ENCODE peak calls at places on chromosomes 13 and 19, in six cellular contexts. L is IMR-90, V is neuronal stem cell, O is H9, S is mesenchymal stem cell, N is H1. C is an unnamed sample.

GRCh38 chr13:100725472-100725871 is 50.9 kb upstream of the TMTC4 start:
- DNase-seq in L (no peak), V (no peak), O (no peak), S (no peak), N (no peak), C (no peak)

GRCh38 chr13:53250272-53250875 is 221.8 kb downstream of the OLFM4 start:
- DNase-seq in L (peak; percentile 72), V (peak; percentile 80), O (no peak), S (peak; percentile 67), N (no peak), C (peak; percentile 33)

GRCh38 chr13:105033999-105034398 is 1501.5 kb downstream of the EFNB2 start:
- DNase-seq in L (no peak), V (no peak), O (no peak), S (no peak), N (no peak), C (no peak)

GRCh38 chr13:35378939-35379338 is 97.5 kb downstream of the MAB21L1 start:
- DNase-seq in L (peak; percentile 19), V (no peak), O (no peak), S (no peak), N (no peak), C (no peak)

GRCh38 chr19:6723738-6724137 is 3.3 kb upstream of the C3 start:
- DNase-seq in L (no peak), V (no peak), O (no peak), S (no peak), N (no peak), C (no peak)

GRCh38 chr13:70391678-70392077 is 283.4 kb upstream of the KLHL1 start:
- DNase-seq in L (no peak), V (no peak), O (no peak), S (no peak), N (no peak), C (no peak)

GRCh38 chr13:36841411-36841810 is 22.4 kb downstream of the RFXAP start:
- DNase-seq in L (no peak), V (no peak), O (no peak), S (no peak), N (no peak), C (no peak)

GRCh38 chr19:5880604-5881078 is 10.3 kb upstream of the FUT5 start:
- DNase-seq in L (peak; percentile 74), V (no peak), O (no peak), S (peak; percentile 96), N (no peak), C (no peak)

GRCh38 chr13:97945342-97945741 is 8.1 kb upstream of the IPO5 start:
- DNase-seq in L (peak; percentile 48), V (no peak), O (no peak), S (no peak), N (no peak), C (no peak)

GRCh38 chr19:13162749-13163608 is 12.8 kb downstream of the IER2 start:
- DNase-seq in L (peak; percentile 97), V (peak; percentile 93), O (peak; percentile 98), S (peak; percentile 97), N (peak; percentile 92), C (peak; percentile 100)

GRCh38 chr19:39031368-39032163 is 783 bp downstream of the FBXO27 start:
- DNase-seq in L (no peak), V (peak; percentile 93), O (peak; percentile 100), S (peak; percentile 43), N (peak; percentile 99), C (peak; percentile 93)

GRCh38 chr13:36815069-36815468 is 4.0 kb upstream of the RFXAP start:
- DNase-seq in L (no peak), V (no peak), O (no peak), S (peak; percentile 18), N (no peak), C (peak; percentile 31)

GRCh38 chr19:38044267-38045111 is 137.5 kb downstream of the SIPA1L3 start:
- DNase-seq in L (peak; percentile 68), V (no peak), O (no peak), S (peak; percentile 38), N (no peak), C (no peak)

GRCh38 chr13:60933638-60934037 is 482.0 kb downstream of the PCDH20 start:
- DNase-seq in L (no peak), V (no peak), O (no peak), S (no peak), N (no peak), C (no peak)

GRCh38 chr13:43087960-43088580 is 64.7 kb downstream of the DNAJC15 start:
- DNase-seq in L (peak; percentile 36), V (no peak), O (no peak), S (peak; percentile 53), N (no peak), C (no peak)

GRCh38 chr13:33264620-33264978 is 21.0 kb downstream of the STARD13 start:
- DNase-seq in L (no peak), V (no peak), O (no peak), S (no peak), N (no peak), C (no peak)

GRCh38 chr19:50331187-50332013 is 2.2 kb upstream of the KCNC3 start:
- DNase-seq in L (no peak), V (no peak), O (peak; percentile 82), S (no peak), N (peak; percentile 61), C (no peak)

GRCh38 chr19:13429563-13429962 is 76.7 kb downstream of the CACNA1A start:
- DNase-seq in L (peak; percentile 4), V (no peak), O (no peak), S (no peak), N (no peak), C (no peak)

GRCh38 chr13:30730526-30730925 is 4.8 kb upstream of the ALOX5AP start:
- DNase-seq in L (no peak), V (peak; percentile 12), O (peak; percentile 35), S (peak; percentile 72), N (no peak), C (peak; percentile 78)

GRCh38 chr19:12778020-12778904 is 2.9 kb upstream of the HOOK2 start:
- DNase-seq in L (peak; percentile 75), V (no peak), O (peak; percentile 63), S (peak; percentile 94), N (peak; percentile 76), C (no peak)

GRCh38 chr13:48712141-48712540 is 58.4 kb downstream of the CYSLTR2 start:
- DNase-seq in L (no peak), V (no peak), O (no peak), S (no peak), N (no peak), C (no peak)

GRCh38 chr19:49952475-49952829 is 8.5 kb downstream of the SIGLEC11 start:
- DNase-seq in L (no peak), V (no peak), O (no peak), S (no peak), N (no peak), C (no peak)

GRCh38 chr19:53772943-53773342 is 51.2 kb downstream of the NLRP12 start:
- DNase-seq in L (peak; percentile 47), V (peak; percentile 61), O (peak; percentile 75), S (peak; percentile 42), N (peak; percentile 78), C (peak; percentile 83)

GRCh38 chr13:22447132-22447886 is 733.5 kb upstream of the SGCG start:
- DNase-seq in L (no peak), V (no peak), O (no peak), S (no peak), N (no peak), C (no peak)

GRCh38 chr19:4704317-4704673 is 19.3 kb downstream of the DPP9 start:
- DNase-seq in L (no peak), V (no peak), O (no peak), S (no peak), N (no peak), C (no peak)

GRCh38 chr19:52896431-52897148 is 845 bp downstream of the ZNF320 start:
- DNase-seq in L (peak; percentile 1), V (peak; percentile 2), O (peak; percentile 40), S (peak; percentile 46), N (peak; percentile 57), C (no peak)

GRCh38 chr13:29587645-29588044 is 7.8 kb downstream of the SLC7A1 start:
- DNase-seq in L (peak; percentile 24), V (no peak), O (no peak), S (no peak), N (no peak), C (no peak)

GRCh38 chr19:16013181-16013850 is 63.0 kb upstream of the TPM4 start:
- DNase-seq in L (no peak), V (no peak), O (no peak), S (no peak), N (no peak), C (no peak)
- H4K91ac ChIP-seq in L (no peak overlapping the region), V (no peak overlapping the region), O (no peak overlapping the region), S (no peak overlapping the region), N (no peak overlapping the region), C (no peak overlapping the region)

DNA sequence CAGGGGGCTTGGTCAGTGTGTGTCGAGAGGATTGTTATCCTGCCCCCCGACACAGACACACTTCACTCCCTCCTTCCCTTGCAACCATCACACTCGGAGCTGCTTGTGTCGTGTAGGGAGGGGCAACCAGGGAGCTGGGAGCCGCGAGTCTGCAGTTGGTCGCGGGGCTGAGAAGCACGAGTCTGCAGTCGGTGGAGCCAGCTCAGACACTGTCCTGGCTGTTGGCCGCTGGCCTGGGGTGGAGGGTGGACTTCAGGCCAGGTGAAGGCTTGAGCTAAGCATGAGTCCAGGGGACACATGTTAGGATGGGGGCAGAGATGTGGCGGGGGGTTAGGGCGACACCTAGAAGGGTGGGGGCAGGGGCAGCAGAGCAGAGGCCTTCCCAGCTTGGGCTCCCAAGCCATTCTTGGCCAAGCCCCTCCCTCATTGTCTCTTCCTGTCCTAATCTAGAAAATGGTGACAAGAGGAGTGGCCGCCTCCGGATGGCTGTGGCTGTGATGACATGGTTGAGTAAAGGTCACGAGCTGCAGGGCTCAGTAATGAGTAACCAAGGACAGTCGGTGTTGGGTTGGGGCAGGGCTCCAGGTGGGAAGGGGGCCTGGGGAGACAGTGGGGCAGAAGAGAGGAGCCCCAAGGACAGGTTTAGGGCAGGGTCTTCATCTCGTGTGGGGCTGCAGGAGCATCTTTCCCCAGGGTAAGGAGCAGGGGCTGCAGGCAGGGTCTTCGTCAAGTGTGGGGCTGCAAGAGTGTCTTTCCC is 8.5 kb downstream of the PPP5C start:
- DNase-seq in L (no peak), V (no peak), O (no peak), S (no peak), N (no peak), C (peak; percentile 30)
- H3K9ac ChIP-seq in L (no peak overlapping the region), V (peak overlapping the region; percentile 63), O (no peak overlapping the region), S (no peak overlapping the region), N (no peak overlapping the region), C (no peak overlapping the region)

GRCh38 chr13:46164661-46165060 is 17.3 kb downstream of the LCP1 start:
- DNase-seq in L (no peak), V (no peak), O (no peak), S (no peak), N (no peak), C (no peak)
- H4K91ac ChIP-seq in L (no peak overlapping the region), V (no peak overlapping the region), O (no peak overlapping the region), S (no peak overlapping the region), N (no peak overlapping the region), C (no peak overlapping the region)

DNA sequence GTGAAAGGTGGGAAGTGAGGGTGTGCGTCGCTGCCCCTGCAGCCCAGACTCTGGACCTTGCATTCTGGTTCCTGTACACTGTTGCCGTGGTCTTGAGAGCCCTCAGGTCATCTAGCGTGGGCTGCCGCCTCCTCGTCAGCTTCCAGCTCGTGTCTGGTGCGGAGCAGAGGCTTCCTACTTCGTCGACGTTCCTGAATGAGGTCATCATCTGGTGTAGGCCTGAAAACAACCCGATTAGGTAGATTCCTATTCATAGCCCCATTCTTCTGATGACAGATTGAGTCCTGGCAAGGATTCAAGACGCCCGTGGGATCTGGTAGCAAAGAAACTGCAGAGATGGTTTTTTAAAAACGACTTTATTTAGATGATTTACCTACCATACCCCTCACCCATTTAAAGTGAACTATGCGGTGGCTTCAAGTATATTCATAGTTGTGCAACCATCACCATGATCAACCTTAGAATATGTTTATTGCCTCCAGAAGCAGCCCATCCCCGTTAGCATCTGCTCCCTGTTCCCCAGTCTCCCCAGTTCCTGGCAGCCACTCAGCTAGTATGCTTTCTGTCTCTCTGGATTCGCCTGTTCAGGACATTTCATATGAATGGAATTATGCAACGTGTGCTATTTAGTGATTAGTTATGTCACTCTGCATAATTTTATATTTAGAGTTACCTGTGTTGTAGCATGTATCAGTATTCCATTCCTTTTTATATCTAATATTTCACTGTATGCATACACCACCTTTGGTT is 13.8 kb downstream of the NAXD start:
- DNase-seq in L (no peak), V (no peak), O (no peak), S (peak; percentile 56), N (no peak), C (peak; percentile 30)
- H3K9ac ChIP-seq in L (no peak overlapping the region), V (no peak overlapping the region), O (no peak overlapping the region), S (no peak overlapping the region), N (no peak overlapping the region), C (no peak overlapping the region)